ENCODE peak calls at places on chromosomes 11 and 22, in seven cellular contexts. One of them, this sample, is unnamed.

GRCh38 chr11:113401718-113402117 is 14.1 kb downstream of the ANKK1 start:
- DNase-seq in progenitor cell of endocrine pancreas: no peak
- DNase-seq in astrocyte of the cerebellum: no peak
- DNase-seq in sigmoid colon: no peak
- DNase-seq in adrenal gland: peak
- DNase-seq in cardiac muscle cell: no peak
- DNase-seq in IMR-90: no peak
- DNase-seq in this sample: no peak

GRCh38 chr11:36333897-36334296 is 37.8 kb downstream of the PRR5L start:
- DNase-seq in sigmoid colon: no peak
- DNase-seq in adrenal gland: no peak
- DNase-seq in IMR-90: peak
- DNase-seq in astrocyte of the cerebellum: no peak
- DNase-seq in progenitor cell of endocrine pancreas: no peak
- DNase-seq in cardiac muscle cell: no peak
- DNase-seq in this sample: no peak

GRCh38 chr22:43014062-43014875 is 680 bp downstream of the PACSIN2 start:
- DNase-seq in sigmoid colon: peak
- DNase-seq in adrenal gland: peak
- DNase-seq in progenitor cell of endocrine pancreas: peak
- DNase-seq in IMR-90: no peak
- DNase-seq in cardiac muscle cell: peak
- DNase-seq in astrocyte of the cerebellum: no peak
- DNase-seq in this sample: peak

GRCh38 chr22:50274311-50274710 is 4.1 kb upstream of the MAPK11 start:
- DNase-seq in cardiac muscle cell: peak
- DNase-seq in progenitor cell of endocrine pancreas: no peak
- DNase-seq in adrenal gland: peak
- DNase-seq in IMR-90: peak
- DNase-seq in sigmoid colon: no peak
- DNase-seq in astrocyte of the cerebellum: no peak
- DNase-seq in this sample: peak

GRCh38 chr11:49424136-49424535 is 215.7 kb upstream of the FOLH1 start:
- DNase-seq in IMR-90: no peak
- DNase-seq in adrenal gland: no peak
- DNase-seq in cardiac muscle cell: no peak
- DNase-seq in sigmoid colon: no peak
- DNase-seq in astrocyte of the cerebellum: no peak
- DNase-seq in progenitor cell of endocrine pancreas: no peak
- DNase-seq in this sample: no peak

GRCh38 chr11:109197656-109198055 is 224.3 kb upstream of the C11orf87 start:
- DNase-seq in adrenal gland: no peak
- DNase-seq in cardiac muscle cell: no peak
- DNase-seq in astrocyte of the cerebellum: peak
- DNase-seq in sigmoid colon: no peak
- DNase-seq in IMR-90: peak
- DNase-seq in progenitor cell of endocrine pancreas: no peak
- DNase-seq in this sample: no peak

GRCh38 chr11:34439521-34440258 is 956 bp downstream of the CAT start:
- DNase-seq in sigmoid colon: no peak
- DNase-seq in IMR-90: no peak
- DNase-seq in cardiac muscle cell: no peak
- DNase-seq in astrocyte of the cerebellum: no peak
- DNase-seq in progenitor cell of endocrine pancreas: no peak
- DNase-seq in adrenal gland: no peak
- DNase-seq in this sample: no peak

GRCh38 chr11:78281511-78281910 is 92.8 kb downstream of the USP35 start:
- DNase-seq in IMR-90: peak
- DNase-seq in cardiac muscle cell: no peak
- DNase-seq in astrocyte of the cerebellum: no peak
- DNase-seq in progenitor cell of endocrine pancreas: no peak
- DNase-seq in adrenal gland: no peak
- DNase-seq in sigmoid colon: no peak
- DNase-seq in this sample: no peak

GRCh38 chr11:94186342-94187203 is 57.9 kb downstream of the PANX1 start:
- DNase-seq in cardiac muscle cell: no peak
- DNase-seq in IMR-90: no peak
- DNase-seq in progenitor cell of endocrine pancreas: no peak
- DNase-seq in adrenal gland: no peak
- DNase-seq in astrocyte of the cerebellum: no peak
- DNase-seq in sigmoid colon: no peak
- DNase-seq in this sample: no peak

GRCh38 chr22:44712156-44712555 is 10.2 kb downstream of the PRR5 start:
- DNase-seq in sigmoid colon: no peak
- DNase-seq in IMR-90: no peak
- DNase-seq in astrocyte of the cerebellum: no peak
- DNase-seq in adrenal gland: no peak
- DNase-seq in progenitor cell of endocrine pancreas: no peak
- DNase-seq in cardiac muscle cell: no peak
- DNase-seq in this sample: no peak

GRCh38 chr11:123561046-123561781 is 93.2 kb downstream of the SCN3B start:
- DNase-seq in adrenal gland: peak
- DNase-seq in sigmoid colon: no peak
- DNase-seq in IMR-90: peak
- DNase-seq in cardiac muscle cell: peak
- DNase-seq in progenitor cell of endocrine pancreas: peak
- DNase-seq in astrocyte of the cerebellum: no peak
- DNase-seq in this sample: peak

GRCh38 chr11:1192741-1193325 is 30.0 kb upstream of the MUC5B start:
- DNase-seq in progenitor cell of endocrine pancreas: no peak
- DNase-seq in IMR-90: no peak
- DNase-seq in sigmoid colon: peak
- DNase-seq in cardiac muscle cell: no peak
- DNase-seq in astrocyte of the cerebellum: no peak
- DNase-seq in adrenal gland: peak
- DNase-seq in this sample: no peak

GRCh38 chr11:117200813-117201515 is 1.8 kb downstream of the TAGLN start:
- DNase-seq in progenitor cell of endocrine pancreas: no peak
- DNase-seq in IMR-90: peak
- DNase-seq in cardiac muscle cell: no peak
- DNase-seq in adrenal gland: no peak
- DNase-seq in sigmoid colon: no peak
- DNase-seq in astrocyte of the cerebellum: no peak
- DNase-seq in this sample: no peak

GRCh38 chr11:42200311-42200710 is 740.9 kb upstream of the LRRC4C start:
- DNase-seq in adrenal gland: no peak
- DNase-seq in cardiac muscle cell: no peak
- DNase-seq in astrocyte of the cerebellum: no peak
- DNase-seq in progenitor cell of endocrine pancreas: no peak
- DNase-seq in IMR-90: no peak
- DNase-seq in sigmoid colon: no peak
- DNase-seq in this sample: no peak

GRCh38 chr11:64921384-64921783 is 3.1 kb upstream of the PPP2R5B start:
- DNase-seq in IMR-90: no peak
- DNase-seq in progenitor cell of endocrine pancreas: no peak
- DNase-seq in astrocyte of the cerebellum: no peak
- DNase-seq in cardiac muscle cell: no peak
- DNase-seq in adrenal gland: no peak
- DNase-seq in sigmoid colon: peak
- DNase-seq in this sample: no peak

GRCh38 chr11:122910775-122911174 is 28.2 kb downstream of the JHY start:
- DNase-seq in adrenal gland: no peak
- DNase-seq in astrocyte of the cerebellum: no peak
- DNase-seq in progenitor cell of endocrine pancreas: no peak
- DNase-seq in sigmoid colon: no peak
- DNase-seq in cardiac muscle cell: peak
- DNase-seq in IMR-90: peak
- DNase-seq in this sample: no peak

GRCh38 chr11:95279921-95280861 is 49.2 kb upstream of the SESN3 start:
- DNase-seq in sigmoid colon: no peak
- DNase-seq in astrocyte of the cerebellum: peak
- DNase-seq in progenitor cell of endocrine pancreas: no peak
- DNase-seq in adrenal gland: no peak
- DNase-seq in cardiac muscle cell: no peak
- DNase-seq in IMR-90: no peak
- DNase-seq in this sample: peak

GRCh38 chr22:37638351-37639069 is 959 bp upstream of the SH3BP1 start:
- DNase-seq in progenitor cell of endocrine pancreas: no peak
- DNase-seq in sigmoid colon: no peak
- DNase-seq in cardiac muscle cell: no peak
- DNase-seq in adrenal gland: no peak
- DNase-seq in astrocyte of the cerebellum: no peak
- DNase-seq in IMR-90: no peak
- DNase-seq in this sample: no peak

GRCh38 chr22:28902490-28902889 is 19.1 kb downstream of the ZNRF3 start:
- DNase-seq in astrocyte of the cerebellum: no peak
- DNase-seq in IMR-90: no peak
- DNase-seq in cardiac muscle cell: no peak
- DNase-seq in adrenal gland: no peak
- DNase-seq in progenitor cell of endocrine pancreas: no peak
- DNase-seq in sigmoid colon: peak
- DNase-seq in this sample: no peak

GRCh38 chr11:68643576-68643975 is 40.8 kb upstream of the GAL start:
- DNase-seq in cardiac muscle cell: no peak
- DNase-seq in adrenal gland: no peak
- DNase-seq in progenitor cell of endocrine pancreas: no peak
- DNase-seq in IMR-90: peak
- DNase-seq in sigmoid colon: no peak
- DNase-seq in astrocyte of the cerebellum: no peak
- DNase-seq in this sample: no peak

GRCh38 chr22:28345304-28345703 is 334.3 kb downstream of the TTC28 start:
- DNase-seq in progenitor cell of endocrine pancreas: no peak
- DNase-seq in adrenal gland: peak
- DNase-seq in sigmoid colon: no peak
- DNase-seq in IMR-90: no peak
- DNase-seq in cardiac muscle cell: peak
- DNase-seq in astrocyte of the cerebellum: no peak
- DNase-seq in this sample: no peak

GRCh38 chr11:112797653-112798293 is 163.4 kb upstream of the NCAM1 start:
- DNase-seq in astrocyte of the cerebellum: no peak
- DNase-seq in progenitor cell of endocrine pancreas: no peak
- DNase-seq in IMR-90: no peak
- DNase-seq in cardiac muscle cell: no peak
- DNase-seq in adrenal gland: peak
- DNase-seq in sigmoid colon: no peak
- DNase-seq in this sample: peak

GRCh38 chr11:133529807-133530500 is 2.3 kb downstream of the OPCML start:
- DNase-seq in progenitor cell of endocrine pancreas: no peak
- DNase-seq in cardiac muscle cell: no peak
- DNase-seq in sigmoid colon: no peak
- DNase-seq in IMR-90: no peak
- DNase-seq in adrenal gland: no peak
- DNase-seq in astrocyte of the cerebellum: no peak
- DNase-seq in this sample: no peak

GRCh38 chr22:48365386-48365785 is 1462.3 kb downstream of the BRD1 start:
- DNase-seq in sigmoid colon: no peak
- DNase-seq in IMR-90: no peak
- DNase-seq in cardiac muscle cell: no peak
- DNase-seq in adrenal gland: no peak
- DNase-seq in progenitor cell of endocrine pancreas: no peak
- DNase-seq in astrocyte of the cerebellum: no peak
- DNase-seq in this sample: no peak

DNA sequence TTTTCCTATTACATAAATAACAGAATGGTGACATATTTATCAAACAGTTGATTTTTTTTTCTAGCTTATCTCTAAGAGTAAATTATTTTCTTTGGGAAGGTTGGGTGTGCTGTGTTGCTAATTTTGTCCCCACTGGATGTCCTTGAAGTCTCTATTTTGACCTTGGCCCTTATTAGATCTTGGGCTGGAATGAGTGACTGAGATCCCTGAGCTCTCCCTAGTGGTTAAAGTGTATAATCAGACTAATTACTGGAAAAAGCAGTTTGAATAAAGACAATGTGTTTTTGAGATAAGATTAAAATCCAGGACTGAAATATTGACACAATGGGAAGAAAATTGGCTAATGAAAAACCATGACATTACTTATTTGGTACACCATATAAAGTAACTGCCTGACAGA is 56.1 kb downstream of the AASDHPPT start:
- DNase-seq in progenitor cell of endocrine pancreas: no peak
- DNase-seq in astrocyte of the cerebellum: no peak
- DNase-seq in sigmoid colon: no peak
- DNase-seq in adrenal gland: no peak
- DNase-seq in IMR-90: no peak
- DNase-seq in cardiac muscle cell: peak
- DNase-seq in this sample: no peak
- TF ChIP-seq CTCF in progenitor cell of endocrine pancreas: no peak
- TF ChIP-seq CTCF in astrocyte of the cerebellum: no peak
- TF ChIP-seq CTCF in sigmoid colon: no peak
- TF ChIP-seq CTCF in adrenal gland: no peak
- TF ChIP-seq CTCF in IMR-90: peak
- TF ChIP-seq CTCF in cardiac muscle cell: peak
- TF ChIP-seq CTCF in this sample: no peak

GRCh38 chr11:130902380-130902779 is 13.9 kb downstream of the SNX19 start:
- DNase-seq in adrenal gland: no peak
- DNase-seq in IMR-90: no peak
- DNase-seq in progenitor cell of endocrine pancreas: no peak
- DNase-seq in cardiac muscle cell: no peak
- DNase-seq in astrocyte of the cerebellum: no peak
- DNase-seq in sigmoid colon: no peak
- DNase-seq in this sample: no peak
- TF ChIP-seq CTCF in adrenal gland: no peak
- TF ChIP-seq CTCF in IMR-90: no peak
- TF ChIP-seq CTCF in progenitor cell of endocrine pancreas: no peak
- TF ChIP-seq CTCF in cardiac muscle cell: no peak
- TF ChIP-seq CTCF in astrocyte of the cerebellum: no peak
- TF ChIP-seq CTCF in sigmoid colon: no peak
- TF ChIP-seq CTCF in this sample: no peak

DNA sequence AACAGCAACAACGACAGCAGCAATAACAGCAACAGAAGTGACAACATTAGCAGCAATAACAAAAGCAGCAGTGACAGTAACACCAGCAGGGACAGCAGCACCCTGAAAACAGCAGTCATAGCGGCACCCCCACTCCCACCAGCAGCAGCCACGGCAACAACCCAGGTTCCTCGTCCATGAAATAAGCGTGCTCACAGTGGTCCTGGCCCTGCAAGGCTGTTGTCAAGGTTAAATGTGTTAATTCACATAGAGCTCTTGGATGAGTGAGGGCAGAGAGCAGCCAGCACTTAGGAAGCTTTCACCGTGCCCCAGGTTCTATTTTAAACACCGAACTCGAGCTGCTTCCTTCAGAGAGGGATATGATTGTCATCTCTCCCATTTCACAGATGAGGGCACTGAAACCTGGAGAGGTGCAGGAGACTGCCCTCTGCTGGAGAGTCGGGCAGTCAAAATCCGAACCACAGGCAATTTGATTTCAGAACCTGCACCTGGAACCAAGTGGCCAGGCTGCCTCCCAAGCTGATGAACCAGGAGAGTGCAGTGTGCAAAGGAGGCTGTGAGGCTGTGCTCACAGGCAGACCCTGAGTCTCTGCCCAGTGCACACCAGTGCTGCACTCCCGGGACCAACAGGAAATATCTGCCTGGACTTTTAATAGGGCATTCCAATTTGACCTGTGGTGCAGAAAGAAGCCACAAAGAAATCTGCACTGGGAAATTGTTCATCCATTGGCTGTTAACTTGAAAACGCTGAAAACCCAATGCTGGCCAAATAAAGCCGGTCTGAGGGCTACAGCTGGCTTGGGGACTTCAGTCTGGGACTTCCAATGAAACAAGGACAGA is 22.9 kb upstream of the FGF3 start:
- DNase-seq in IMR-90: peak
- DNase-seq in astrocyte of the cerebellum: no peak
- DNase-seq in progenitor cell of endocrine pancreas: no peak
- DNase-seq in adrenal gland: no peak
- DNase-seq in cardiac muscle cell: no peak
- DNase-seq in sigmoid colon: no peak
- DNase-seq in this sample: no peak
- TF ChIP-seq CTCF in IMR-90: peak
- TF ChIP-seq CTCF in astrocyte of the cerebellum: peak
- TF ChIP-seq CTCF in progenitor cell of endocrine pancreas: peak
- TF ChIP-seq CTCF in adrenal gland: no peak
- TF ChIP-seq CTCF in cardiac muscle cell: peak
- TF ChIP-seq CTCF in sigmoid colon: no peak
- TF ChIP-seq CTCF in this sample: peak

GRCh38 chr11:101439488-101439887 is 144.3 kb downstream of the TRPC6 start:
- DNase-seq in astrocyte of the cerebellum: no peak
- DNase-seq in cardiac muscle cell: no peak
- DNase-seq in IMR-90: no peak
- DNase-seq in adrenal gland: no peak
- DNase-seq in sigmoid colon: no peak
- DNase-seq in progenitor cell of endocrine pancreas: no peak
- DNase-seq in this sample: no peak
- TF ChIP-seq CTCF in astrocyte of the cerebellum: no peak
- TF ChIP-seq CTCF in cardiac muscle cell: no peak
- TF ChIP-seq CTCF in IMR-90: peak
- TF ChIP-seq CTCF in adrenal gland: no peak
- TF ChIP-seq CTCF in sigmoid colon: no peak
- TF ChIP-seq CTCF in progenitor cell of endocrine pancreas: no peak
- TF ChIP-seq CTCF in this sample: no peak

This sample was measured in glutamatergic neuron.